ENCODE peak calls at places on chromosomes 13 and 19, in seven cellular contexts. C is cerebellar nuclear complex; B is D341Med; T is COR-L47; O is NCI-H1694; D is activated CD8-positive, alpha-beta memory T cell treated with anti-CD3 and anti-CD28 coated beads for 48 hours; J is RWPE1. V is an unnamed sample.

GRCh38 chr19:37907735-37908066 is 693 bp downstream of the SIPA1L3 start:
- DNase-seq in C (no peak), B (no peak), T (no peak), O (no peak), D (no peak), J (no peak), V (no peak)

GRCh38 chr13:99158846-99159245 is 41.8 kb upstream of the UBAC2 start:
- DNase-seq in C (no peak), B (no peak), T (no peak), O (no peak), D (no peak), J (no peak), V (no peak)

GRCh38 chr19:42275103-42275502 is 6.1 kb downstream of the CIC start:
- DNase-seq in C (peak), B (no peak), T (no peak), O (no peak), D (no peak), J (no peak), V (no peak)

GRCh38 chr19:20388826-20389225 is 176.8 kb downstream of the ZNF737 start:
- DNase-seq in C (no peak), B (no peak), T (no peak), O (no peak), D (no peak), J (no peak), V (no peak)

GRCh38 chr13:50119593-50119992 is 104.3 kb downstream of the KCNRG start:
- DNase-seq in C (no peak), B (no peak), T (no peak), O (no peak), D (no peak), J (no peak), V (no peak)

GRCh38 chr13:80171096-80171495 is 169.8 kb downstream of the SPRY2 start:
- DNase-seq in C (no peak), B (no peak), T (no peak), O (no peak), D (no peak), J (no peak), V (no peak)

GRCh38 chr13:43377149-43377548 is 353.8 kb downstream of the DNAJC15 start:
- DNase-seq in C (peak), B (no peak), T (no peak), O (peak), D (no peak), J (no peak), V (no peak)

GRCh38 chr13:50357586-50358118 is 342.4 kb downstream of the KCNRG start:
- DNase-seq in C (peak), B (no peak), T (no peak), O (peak), D (no peak), J (peak), V (peak)

GRCh38 chr13:48994731-48995130 is 19.0 kb downstream of the FNDC3A start:
- DNase-seq in C (no peak), B (no peak), T (no peak), O (no peak), D (no peak), J (no peak), V (no peak)

V was measured in small intestine.